ENCODE peak calls at places on chromosomes 3 and 15, in ten cellular contexts. One of them, this sample, is unnamed.

GRCh38 chr15:92899910-92900711 is at the start of gene CHD2:
- DNase-seq in heart left ventricle: peak; percentile 53
- DNase-seq in gastrocnemius medialis: peak; percentile 64
- DNase-seq in right lobe of liver: peak; percentile 74
- DNase-seq in IMR-90: peak; percentile 89
- DNase-seq in thyroid gland: peak; percentile 73
- DNase-seq in esophagus squamous epithelium: no peak
- DNase-seq in body of pancreas: peak; percentile 61
- DNase-seq in Peyer's patch: peak; percentile 93
- DNase-seq in A549: peak; percentile 87
- DNase-seq in this sample: peak; percentile 82

GRCh38 chr3:160169139-160169830 is 55.9 kb upstream of the C3orf80 start:
- DNase-seq in Peyer's patch: no peak
- DNase-seq in esophagus squamous epithelium: no peak
- DNase-seq in gastrocnemius medialis: no peak
- DNase-seq in right lobe of liver: no peak
- DNase-seq in heart left ventricle: no peak
- DNase-seq in body of pancreas: no peak
- DNase-seq in A549: peak; percentile 16
- DNase-seq in thyroid gland: no peak
- DNase-seq in IMR-90: peak; percentile 95
- DNase-seq in this sample: peak; percentile 33

GRCh38 chr15:23504003-23504402 is 57.0 kb upstream of the GOLGA6L2 start:
- DNase-seq in A549: no peak
- DNase-seq in IMR-90: no peak
- DNase-seq in esophagus squamous epithelium: no peak
- DNase-seq in body of pancreas: no peak
- DNase-seq in thyroid gland: no peak
- DNase-seq in gastrocnemius medialis: no peak
- DNase-seq in heart left ventricle: no peak
- DNase-seq in right lobe of liver: no peak
- DNase-seq in Peyer's patch: no peak
- DNase-seq in this sample: no peak

GRCh38 chr3:143078883-143079282 is 40.7 kb upstream of the CHST2 start:
- DNase-seq in heart left ventricle: no peak
- DNase-seq in body of pancreas: no peak
- DNase-seq in gastrocnemius medialis: no peak
- DNase-seq in A549: no peak
- DNase-seq in right lobe of liver: no peak
- DNase-seq in Peyer's patch: no peak
- DNase-seq in thyroid gland: no peak
- DNase-seq in IMR-90: peak; percentile 76
- DNase-seq in esophagus squamous epithelium: no peak
- DNase-seq in this sample: no peak

GRCh38 chr3:67453628-67454027 is 200.8 kb downstream of the SUCLG2 start:
- DNase-seq in thyroid gland: no peak
- DNase-seq in IMR-90: no peak
- DNase-seq in right lobe of liver: no peak
- DNase-seq in esophagus squamous epithelium: no peak
- DNase-seq in Peyer's patch: no peak
- DNase-seq in A549: no peak
- DNase-seq in gastrocnemius medialis: no peak
- DNase-seq in heart left ventricle: no peak
- DNase-seq in body of pancreas: no peak
- DNase-seq in this sample: no peak

GRCh38 chr3:189563841-189564563 is 67.2 kb upstream of the TP63 start:
- DNase-seq in thyroid gland: no peak
- DNase-seq in IMR-90: peak; percentile 78
- DNase-seq in esophagus squamous epithelium: no peak
- DNase-seq in heart left ventricle: no peak
- DNase-seq in right lobe of liver: no peak
- DNase-seq in A549: no peak
- DNase-seq in body of pancreas: no peak
- DNase-seq in Peyer's patch: no peak
- DNase-seq in gastrocnemius medialis: peak; percentile 3
- DNase-seq in this sample: no peak

GRCh38 chr3:5217824-5218595 is 30.5 kb downstream of the EDEM1 start:
- DNase-seq in thyroid gland: peak; percentile 36
- DNase-seq in IMR-90: peak; percentile 51
- DNase-seq in body of pancreas: no peak
- DNase-seq in esophagus squamous epithelium: no peak
- DNase-seq in Peyer's patch: no peak
- DNase-seq in A549: no peak
- DNase-seq in heart left ventricle: no peak
- DNase-seq in right lobe of liver: no peak
- DNase-seq in gastrocnemius medialis: no peak
- DNase-seq in this sample: no peak

GRCh38 chr3:179949428-179949827 is 87.3 kb downstream of the PEX5L start:
- DNase-seq in Peyer's patch: no peak
- DNase-seq in thyroid gland: no peak
- DNase-seq in heart left ventricle: no peak
- DNase-seq in gastrocnemius medialis: no peak
- DNase-seq in A549: no peak
- DNase-seq in body of pancreas: no peak
- DNase-seq in IMR-90: no peak
- DNase-seq in esophagus squamous epithelium: no peak
- DNase-seq in right lobe of liver: no peak
- DNase-seq in this sample: no peak

GRCh38 chr3:186839874-186840641 is 2.5 kb upstream of the ADIPOQ start:
- DNase-seq in esophagus squamous epithelium: no peak
- DNase-seq in thyroid gland: peak; percentile 55
- DNase-seq in gastrocnemius medialis: no peak
- DNase-seq in right lobe of liver: no peak
- DNase-seq in heart left ventricle: no peak
- DNase-seq in body of pancreas: no peak
- DNase-seq in Peyer's patch: no peak
- DNase-seq in A549: no peak
- DNase-seq in IMR-90: no peak
- DNase-seq in this sample: no peak

GRCh38 chr15:22846073-22846472 is 7.6 kb downstream of the NIPA2 start:
- DNase-seq in thyroid gland: no peak
- DNase-seq in A549: no peak
- DNase-seq in heart left ventricle: no peak
- DNase-seq in body of pancreas: no peak
- DNase-seq in right lobe of liver: no peak
- DNase-seq in gastrocnemius medialis: no peak
- DNase-seq in IMR-90: no peak
- DNase-seq in Peyer's patch: no peak
- DNase-seq in esophagus squamous epithelium: no peak
- DNase-seq in this sample: no peak

GRCh38 chr3:58214484-58215316 is 3.9 kb upstream of the DNASE1L3 start:
- DNase-seq in thyroid gland: no peak
- DNase-seq in right lobe of liver: peak; percentile 46
- DNase-seq in body of pancreas: no peak
- DNase-seq in heart left ventricle: no peak
- DNase-seq in IMR-90: peak; percentile 42
- DNase-seq in A549: no peak
- DNase-seq in Peyer's patch: peak; percentile 67
- DNase-seq in esophagus squamous epithelium: no peak
- DNase-seq in gastrocnemius medialis: no peak
- DNase-seq in this sample: no peak

GRCh38 chr15:89781055-89781454 is 4.9 kb downstream of the MESP2 start:
- DNase-seq in A549: no peak
- DNase-seq in Peyer's patch: peak; percentile 65
- DNase-seq in gastrocnemius medialis: no peak
- DNase-seq in body of pancreas: no peak
- DNase-seq in esophagus squamous epithelium: no peak
- DNase-seq in thyroid gland: no peak
- DNase-seq in heart left ventricle: no peak
- DNase-seq in right lobe of liver: no peak
- DNase-seq in IMR-90: no peak
- DNase-seq in this sample: no peak

GRCh38 chr3:151428386-151428785 is 32.5 kb downstream of the IGSF10 start:
- DNase-seq in right lobe of liver: no peak
- DNase-seq in thyroid gland: no peak
- DNase-seq in A549: no peak
- DNase-seq in Peyer's patch: no peak
- DNase-seq in heart left ventricle: no peak
- DNase-seq in gastrocnemius medialis: no peak
- DNase-seq in IMR-90: no peak
- DNase-seq in body of pancreas: no peak
- DNase-seq in esophagus squamous epithelium: no peak
- DNase-seq in this sample: no peak

GRCh38 chr15:75002398-75002797 is 7.0 kb downstream of the SCAMP5 start:
- DNase-seq in Peyer's patch: no peak
- DNase-seq in esophagus squamous epithelium: no peak
- DNase-seq in thyroid gland: no peak
- DNase-seq in body of pancreas: no peak
- DNase-seq in heart left ventricle: no peak
- DNase-seq in IMR-90: no peak
- DNase-seq in right lobe of liver: no peak
- DNase-seq in gastrocnemius medialis: no peak
- DNase-seq in A549: no peak
- DNase-seq in this sample: no peak

DNA sequence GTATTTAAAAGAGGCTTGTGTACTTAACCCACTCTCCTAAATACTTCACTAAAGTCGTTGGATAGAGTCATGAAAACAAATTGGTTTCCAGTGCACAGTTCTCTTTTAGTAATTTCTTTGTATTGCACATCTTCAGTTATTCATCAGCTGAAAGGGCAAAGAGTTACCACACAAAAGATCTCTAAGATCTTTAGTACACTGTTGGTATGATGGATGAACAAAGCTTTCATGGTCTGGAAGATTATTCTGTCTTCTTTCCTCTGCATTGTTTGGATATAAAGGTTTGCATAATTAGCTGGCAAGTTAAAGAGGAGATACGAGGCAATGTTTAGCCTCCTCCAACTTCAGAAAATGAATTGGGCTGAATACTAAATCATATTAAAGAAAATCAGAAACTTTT is 40.5 kb downstream of the BCHE start:
- DNase-seq in heart left ventricle: no peak
- DNase-seq in thyroid gland: no peak
- DNase-seq in body of pancreas: no peak
- DNase-seq in Peyer's patch: no peak
- DNase-seq in A549: no peak
- DNase-seq in IMR-90: no peak
- DNase-seq in esophagus squamous epithelium: no peak
- DNase-seq in gastrocnemius medialis: no peak
- DNase-seq in right lobe of liver: no peak
- DNase-seq in this sample: no peak
- H3K4me3 ChIP-seq in heart left ventricle: no peak overlapping the region
- H3K4me3 ChIP-seq in thyroid gland: no peak overlapping the region
- H3K4me3 ChIP-seq in body of pancreas: no peak overlapping the region
- H3K4me3 ChIP-seq in Peyer's patch: no peak overlapping the region
- H3K4me3 ChIP-seq in A549: no peak overlapping the region
- H3K4me3 ChIP-seq in IMR-90: no peak overlapping the region
- H3K4me3 ChIP-seq in esophagus squamous epithelium: no peak overlapping the region
- H3K4me3 ChIP-seq in gastrocnemius medialis: no peak overlapping the region
- H3K4me3 ChIP-seq in right lobe of liver: no peak overlapping the region
- H3K4me3 ChIP-seq in this sample: no peak overlapping the region

GRCh38 chr3:169501080-169501479 is 162.4 kb downstream of the MECOM start:
- DNase-seq in IMR-90: no peak
- DNase-seq in Peyer's patch: no peak
- DNase-seq in thyroid gland: no peak
- DNase-seq in esophagus squamous epithelium: no peak
- DNase-seq in A549: no peak
- DNase-seq in heart left ventricle: no peak
- DNase-seq in body of pancreas: no peak
- DNase-seq in right lobe of liver: no peak
- DNase-seq in gastrocnemius medialis: no peak
- DNase-seq in this sample: no peak
- TF ChIP-seq POLR2A in IMR-90: no peak
- TF ChIP-seq POLR2A in Peyer's patch: no peak
- TF ChIP-seq POLR2A in thyroid gland: no peak
- TF ChIP-seq POLR2A in esophagus squamous epithelium: no peak
- TF ChIP-seq POLR2A in A549: no peak
- TF ChIP-seq POLR2A in heart left ventricle: no peak
- TF ChIP-seq POLR2A in body of pancreas: no peak
- TF ChIP-seq POLR2A in right lobe of liver: no peak
- TF ChIP-seq POLR2A in gastrocnemius medialis: no peak
- TF ChIP-seq POLR2A in this sample: no peak

DNA sequence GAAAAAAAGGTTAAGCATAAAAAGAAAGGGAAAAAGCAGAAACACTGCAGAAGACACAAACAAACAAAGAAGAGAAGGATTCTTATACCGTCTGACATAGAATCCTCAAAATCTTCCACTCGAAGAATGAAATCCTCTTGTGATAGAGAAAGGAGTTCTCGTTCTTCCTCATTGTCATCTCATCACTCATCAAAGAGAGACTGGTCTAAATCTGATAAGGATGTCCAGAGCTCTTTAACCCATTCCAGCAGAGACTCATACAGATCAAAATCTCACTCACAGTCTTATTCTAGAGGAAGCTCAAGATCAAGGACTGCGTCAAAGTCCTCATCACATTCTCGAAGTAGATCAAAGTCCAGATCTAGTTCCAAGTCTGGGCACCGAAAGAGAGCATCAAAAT is 16.5 kb upstream of the ZBTB47 start:
- DNase-seq in body of pancreas: no peak
- DNase-seq in thyroid gland: no peak
- DNase-seq in esophagus squamous epithelium: no peak
- DNase-seq in A549: no peak
- DNase-seq in gastrocnemius medialis: no peak
- DNase-seq in right lobe of liver: no peak
- DNase-seq in Peyer's patch: no peak
- DNase-seq in IMR-90: no peak
- DNase-seq in heart left ventricle: no peak
- DNase-seq in this sample: no peak
- H3K9me3 ChIP-seq in body of pancreas: no peaks in the 10 kb centered on the region
- H3K9me3 ChIP-seq in thyroid gland: no peaks in the 10 kb centered on the region
- H3K9me3 ChIP-seq in esophagus squamous epithelium: no peaks in the 10 kb centered on the region
- H3K9me3 ChIP-seq in A549: no peaks in the 10 kb centered on the region
- H3K9me3 ChIP-seq in gastrocnemius medialis: no peaks in the 10 kb centered on the region
- H3K9me3 ChIP-seq in right lobe of liver: no peaks in the 10 kb centered on the region
- H3K9me3 ChIP-seq in Peyer's patch: no peaks in the 10 kb centered on the region
- H3K9me3 ChIP-seq in IMR-90: no peaks in the 10 kb centered on the region
- H3K9me3 ChIP-seq in heart left ventricle: no peaks in the 10 kb centered on the region
- H3K9me3 ChIP-seq in this sample: no peaks in the 10 kb centered on the region

DNA sequence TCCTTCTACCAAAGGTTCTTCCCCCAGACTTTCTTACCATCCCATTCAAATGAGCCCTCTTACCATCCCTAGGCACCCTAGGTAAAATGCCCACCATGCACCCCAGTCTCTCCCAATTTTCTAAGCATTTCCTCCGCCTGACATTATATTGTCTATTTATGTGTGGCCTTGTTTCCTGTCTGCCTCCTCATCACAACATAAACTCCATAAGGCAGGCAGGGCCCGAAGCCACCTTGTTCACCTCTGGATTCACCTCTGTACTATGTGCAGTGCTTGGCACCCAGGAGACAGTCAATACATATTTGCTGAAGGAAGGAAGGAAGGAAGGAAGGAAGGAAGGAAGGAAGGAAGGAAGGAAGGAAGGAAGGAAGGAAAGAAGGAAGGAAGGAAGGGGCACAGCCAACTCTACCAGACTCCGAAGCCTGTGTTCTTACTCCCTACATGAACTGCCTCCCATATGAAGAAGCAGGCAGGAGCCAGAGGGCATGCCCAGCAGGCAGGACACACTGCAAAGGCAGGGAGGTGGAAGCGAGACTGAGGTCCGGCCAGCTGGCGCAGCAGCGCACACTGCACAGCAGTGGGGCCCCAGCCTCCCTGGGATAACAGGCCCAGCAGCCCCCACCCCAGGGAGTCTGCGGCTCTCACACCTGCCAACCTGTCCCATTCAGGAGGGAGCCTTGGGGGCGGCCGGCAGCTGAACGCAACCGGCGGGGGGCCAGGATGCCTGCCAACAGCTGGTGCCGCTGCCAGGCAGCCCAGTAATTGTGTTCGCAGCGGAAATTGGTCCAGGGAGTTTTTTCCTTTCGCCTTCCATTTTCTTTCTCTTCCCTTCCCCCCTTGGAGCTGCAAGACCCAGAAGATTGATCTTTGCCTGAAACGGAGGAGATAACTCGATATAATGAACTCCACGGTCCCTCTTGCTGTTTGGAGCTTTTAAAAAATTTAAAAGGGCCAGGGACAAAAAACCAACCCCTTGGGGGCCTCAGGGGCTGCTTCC is 106.0 kb upstream of the LINGO1 start:
- DNase-seq in right lobe of liver: no peak
- DNase-seq in body of pancreas: no peak
- DNase-seq in esophagus squamous epithelium: no peak
- DNase-seq in IMR-90: no peak
- DNase-seq in gastrocnemius medialis: no peak
- DNase-seq in heart left ventricle: no peak
- DNase-seq in A549: no peak
- DNase-seq in Peyer's patch: no peak
- DNase-seq in thyroid gland: no peak
- DNase-seq in this sample: no peak
- H3K4me3 ChIP-seq in right lobe of liver: no peak overlapping the region
- H3K4me3 ChIP-seq in body of pancreas: no peak overlapping the region
- H3K4me3 ChIP-seq in esophagus squamous epithelium: no peak overlapping the region
- H3K4me3 ChIP-seq in IMR-90: no peak overlapping the region
- H3K4me3 ChIP-seq in gastrocnemius medialis: no peak overlapping the region
- H3K4me3 ChIP-seq in heart left ventricle: no peak overlapping the region
- H3K4me3 ChIP-seq in A549: no peak overlapping the region
- H3K4me3 ChIP-seq in Peyer's patch: no peak overlapping the region
- H3K4me3 ChIP-seq in thyroid gland: no peak overlapping the region
- H3K4me3 ChIP-seq in this sample: no peak overlapping the region

This sample was measured in upper lobe of left lung.